ENCODE peak calls at places on chromosome 3, in six cellular contexts. B is H9, A is kidney, U is adipocyte, R is neuronal stem cell, V is GM12878. T is an unnamed sample.

GRCh38 chr3:12944413-12944812 is 103.0 kb upstream of the RPL32 start:
- DNase-seq in B (no peak), R (no peak), V (no peak), A (no peak), U (no peak), T (no peak)

GRCh38 chr3:149906036-149906435 is 64.7 kb downstream of the PFN2 start:
- DNase-seq in U (no peak), B (no peak), V (no peak), A (no peak), R (no peak), T (no peak)

GRCh38 chr3:197882580-197882979 is 67.4 kb upstream of the RPL35A start:
- DNase-seq in U (no peak), B (no peak), V (no peak), A (no peak), R (no peak), T (peak)

GRCh38 chr3:56758539-56758981 is 43.2 kb downstream of the ARHGEF3 start:
- DNase-seq in B (no peak), U (peak), V (peak), A (no peak), R (no peak), T (no peak)

GRCh38 chr3:69012111-69012835 is 1.2 kb downstream of the EOGT start:
- DNase-seq in B (peak), U (peak), R (no peak), A (peak), V (no peak), T (no peak)

GRCh38 chr3:172096881-172097420 is 57.6 kb downstream of the FNDC3B start:
- DNase-seq in U (peak), B (no peak), A (no peak), V (no peak), R (no peak), T (peak)

GRCh38 chr3:56870436-56870835 is 68.7 kb upstream of the ARHGEF3 start:
- DNase-seq in V (no peak), B (no peak), A (no peak), R (no peak), U (peak), T (no peak)

GRCh38 chr3:45964139-45964538 is 20.9 kb downstream of the CXCR6 start:
- DNase-seq in A (no peak), B (no peak), V (peak), R (no peak), U (no peak), T (no peak)

GRCh38 chr3:129286081-129286480 is 7.4 kb downstream of the HMCES start:
- DNase-seq in U (peak), R (no peak), A (no peak), B (no peak), V (no peak), T (no peak)

GRCh38 chr3:109806929-109807328 is 469.6 kb upstream of the DPPA4 start:
- DNase-seq in R (no peak), V (no peak), B (no peak), U (no peak), A (no peak), T (no peak)

GRCh38 chr3:160739079-160739478 is 17.0 kb upstream of the PPM1L start:
- DNase-seq in V (no peak), R (no peak), U (peak), A (no peak), B (no peak), T (no peak)

GRCh38 chr3:71121429-71122167 is 461.9 kb downstream of the FOXP1 start:
- DNase-seq in R (no peak), V (no peak), B (no peak), U (no peak), A (no peak), T (no peak)

GRCh38 chr3:71166839-71167238 is 416.7 kb downstream of the FOXP1 start:
- DNase-seq in V (no peak), A (no peak), R (no peak), U (no peak), B (no peak), T (no peak)

GRCh38 chr3:53902067-53902466 is 10.4 kb upstream of the SELENOK start:
- DNase-seq in V (no peak), U (no peak), B (no peak), R (no peak), A (no peak), T (no peak)

GRCh38 chr3:99843590-99844260 is 26.1 kb downstream of the CMSS1 start:
- DNase-seq in A (no peak), V (no peak), R (no peak), U (no peak), B (no peak), T (no peak)

GRCh38 chr3:149449100-149449654 is 25.3 kb upstream of the TM4SF4 start:
- DNase-seq in U (no peak), B (no peak), V (no peak), R (no peak), A (no peak), T (no peak)

GRCh38 chr3:156217674-156218352 is 97.4 kb downstream of the KCNAB1 start:
- DNase-seq in B (no peak), A (no peak), V (no peak), R (no peak), U (no peak), T (no peak)

GRCh38 chr3:43629254-43629653 is 7.4 kb upstream of the ANO10 start:
- DNase-seq in U (no peak), R (no peak), V (no peak), A (no peak), B (no peak), T (no peak)

GRCh38 chr3:170081079-170081741 is 43.4 kb downstream of the GPR160 start:
- DNase-seq in U (peak), V (no peak), A (no peak), B (no peak), R (no peak), T (no peak)

GRCh38 chr3:170079466-170080165 is 41.8 kb downstream of the GPR160 start:
- DNase-seq in V (no peak), R (no peak), B (no peak), A (no peak), U (peak), T (no peak)

GRCh38 chr3:170085396-170085795 is 47.6 kb downstream of the GPR160 start:
- DNase-seq in A (no peak), B (no peak), V (no peak), R (no peak), U (no peak), T (no peak)

GRCh38 chr3:170080605-170081004 is 42.8 kb downstream of the GPR160 start:
- DNase-seq in R (no peak), V (no peak), A (no peak), U (no peak), B (no peak), T (no peak)

DNA sequence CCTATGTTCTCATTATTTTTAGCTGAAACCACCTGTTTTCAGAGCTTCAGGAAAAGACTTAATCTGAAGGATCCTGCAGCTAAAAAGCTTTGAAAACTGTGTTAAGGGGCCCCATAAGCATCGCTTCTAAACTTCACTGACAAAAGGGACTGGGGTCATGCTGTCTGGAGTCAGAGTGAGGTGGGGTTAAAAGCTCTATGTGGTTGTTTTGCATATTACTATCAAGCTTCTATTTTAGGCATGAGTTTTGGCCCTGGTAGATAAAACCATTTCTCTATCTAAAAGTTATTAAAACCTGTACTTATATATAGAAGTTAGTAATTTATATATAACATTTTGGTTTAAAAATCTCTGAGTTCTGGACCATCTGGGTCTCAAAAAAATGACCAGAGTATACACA is 45.5 kb downstream of the GPR160 start:
- DNase-seq in V (no peak), B (no peak), U (no peak), A (no peak), R (no peak), T (no peak)
- H3K9ac ChIP-seq in V (no peak), B (no peak), U (no peak), A (no peak), R (no peak), T (no peak)

GRCh38 chr3:127134466-127134865 is 58.5 kb upstream of the PRR23E start:
- DNase-seq in U (no peak), A (no peak), V (no peak), R (no peak), B (no peak), T (no peak)
- H3K9ac ChIP-seq in U (no peak), A (no peak), V (no peak), R (no peak), B (no peak), T (no peak)

GRCh38 chr3:153626158-153626557 is 464.1 kb downstream of the RAP2B start:
- DNase-seq in B (no peak), U (no peak), V (no peak), R (no peak), A (no peak), T (no peak)

GRCh38 chr3:153623834-153624233 is 461.8 kb downstream of the RAP2B start:
- DNase-seq in R (no peak), U (no peak), V (no peak), A (no peak), B (no peak), T (no peak)

GRCh38 chr3:153624310-153625030 is 462.4 kb downstream of the RAP2B start:
- DNase-seq in B (no peak), A (no peak), V (no peak), U (no peak), R (no peak), T (no peak)

GRCh38 chr3:153625506-153625905 is 463.5 kb downstream of the RAP2B start:
- DNase-seq in V (no peak), B (no peak), A (no peak), U (no peak), R (no peak), T (no peak)

DNA sequence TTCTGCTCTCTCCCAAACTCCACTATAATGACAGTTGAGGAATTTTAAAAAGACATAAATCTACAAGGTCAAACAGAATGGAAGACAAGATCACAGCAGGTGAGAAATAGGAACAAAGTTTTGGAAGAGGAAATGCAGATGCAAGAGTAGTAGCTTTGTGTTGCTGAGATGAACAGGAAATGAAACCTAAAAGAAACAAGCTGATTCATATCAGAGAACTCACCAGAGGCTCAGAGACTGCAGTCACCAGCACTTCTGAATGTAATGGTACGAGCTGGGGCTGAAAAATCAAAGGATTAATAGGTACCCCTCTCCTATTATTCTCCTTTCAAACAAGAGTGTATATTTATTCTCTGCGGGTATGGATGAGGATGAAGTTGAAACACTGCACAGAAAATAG is 460.0 kb downstream of the RAP2B start:
- DNase-seq in A (no peak), U (no peak), B (no peak), V (peak), R (no peak), T (no peak)
- H3K9ac ChIP-seq in A (no peak), U (no peak), B (no peak), V (no peak), R (no peak), T (no peak)

DNA sequence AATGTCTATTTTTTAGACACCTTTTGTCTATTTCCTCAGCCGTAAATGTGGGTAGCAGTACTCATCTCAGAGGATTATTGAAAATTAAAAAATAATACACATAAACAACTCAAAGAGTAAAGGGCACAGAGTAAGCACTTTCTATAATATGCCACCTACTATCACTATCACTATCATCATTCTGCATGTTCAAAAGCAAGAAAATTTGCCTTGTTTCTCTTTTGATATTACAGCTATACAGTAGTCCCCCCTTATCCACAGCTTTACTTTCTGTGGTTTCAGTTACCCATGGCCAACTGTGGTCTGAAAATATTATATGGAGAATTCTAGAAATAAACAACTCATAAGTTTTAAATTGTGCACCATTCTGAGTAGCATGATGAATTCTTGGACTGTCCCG is 27.7 kb downstream of the CLASP2 start:
- DNase-seq in V (no peak), U (no peak), A (no peak), B (no peak), R (no peak), T (no peak)
- H3K9ac ChIP-seq in V (no peak), U (no peak), A (no peak), B (no peak), R (no peak), T (no peak)

DNA sequence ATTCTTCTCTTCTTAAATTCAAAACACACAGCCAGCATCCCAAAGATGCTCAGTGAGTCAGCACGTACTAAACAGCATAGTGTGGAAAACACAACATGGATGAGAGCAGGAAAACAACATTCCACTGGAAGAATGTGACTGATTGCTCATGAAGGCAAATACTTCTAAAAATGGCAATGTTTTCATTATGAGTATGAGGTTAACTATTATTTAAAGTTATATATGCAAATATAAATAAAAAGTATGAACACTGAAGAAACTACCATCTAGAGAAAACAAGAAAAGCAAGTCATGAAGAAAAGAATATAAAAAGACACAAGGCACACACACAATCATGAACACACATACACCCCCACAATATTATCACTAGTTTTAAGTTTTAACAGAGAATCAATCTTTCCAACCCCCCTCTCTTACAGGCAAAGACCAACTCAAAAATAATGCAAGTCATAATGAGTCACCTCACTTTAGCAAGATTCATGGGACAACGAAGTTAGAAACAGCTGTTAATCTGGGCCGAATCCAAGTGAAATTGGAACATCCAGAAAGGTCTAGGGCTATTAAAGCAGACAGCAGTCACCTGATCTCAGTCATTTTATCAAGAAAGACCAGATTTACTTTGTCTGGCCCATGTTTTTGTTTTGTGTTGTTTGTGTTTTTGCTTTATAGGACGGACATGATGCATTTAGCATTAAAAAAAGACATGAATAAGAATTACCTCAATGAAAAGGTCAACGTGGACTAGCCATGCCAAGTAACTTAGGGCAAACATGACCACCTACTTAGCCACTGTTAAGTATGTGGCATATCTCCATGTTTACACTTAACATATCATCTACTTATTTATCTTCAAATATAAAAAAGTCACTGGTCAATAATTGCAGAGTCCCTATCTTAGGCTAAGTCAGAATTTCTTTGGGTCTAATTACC is 18.1 kb downstream of the GBE1 start:
- DNase-seq in V (no peak), R (no peak), B (no peak), U (peak), A (no peak), T (no peak)
- H3K9ac ChIP-seq in V (no peak), R (no peak), B (no peak), U (peak), A (no peak), T (no peak)

GRCh38 chr3:102161362-102162006 is 273.3 kb upstream of the ZPLD1 start:
- DNase-seq in V (no peak), R (no peak), U (peak), B (no peak), A (no peak), T (no peak)

GRCh38 chr3:102162251-102162650 is 272.6 kb upstream of the ZPLD1 start:
- DNase-seq in U (no peak), V (no peak), A (no peak), R (no peak), B (no peak), T (no peak)

GRCh38 chr3:102156426-102156825 is 278.4 kb upstream of the ZPLD1 start:
- DNase-seq in U (peak), V (no peak), B (no peak), R (no peak), A (no peak), T (no peak)

GRCh38 chr3:102159810-102160451 is 274.9 kb upstream of the ZPLD1 start:
- DNase-seq in B (no peak), R (no peak), A (no peak), V (no peak), U (no peak), T (no peak)

GRCh38 chr3:102158080-102158756 is 276.6 kb upstream of the ZPLD1 start:
- DNase-seq in A (no peak), R (no peak), B (no peak), V (no peak), U (peak), T (no peak)
- H3K9ac ChIP-seq in A (no peak), R (no peak), B (no peak), V (no peak), U (no peak), T (no peak)

GRCh38 chr3:37943126-37943525 is 47.5 kb upstream of the VILL start:
- DNase-seq in A (no peak), U (no peak), B (no peak), V (no peak), R (no peak), T (no peak)

GRCh38 chr3:37944243-37944955 is 46.2 kb upstream of the VILL start:
- DNase-seq in U (no peak), R (no peak), A (no peak), V (no peak), B (no peak), T (no peak)

GRCh38 chr3:37942646-37943045 is 47.9 kb upstream of the VILL start:
- DNase-seq in A (no peak), V (no peak), B (no peak), U (no peak), R (no peak), T (no peak)

GRCh38 chr3:37945407-37945802 is 45.2 kb upstream of the VILL start:
- DNase-seq in R (no peak), V (no peak), B (no peak), A (no peak), U (no peak), T (no peak)

GRCh38 chr3:37943631-37944242 is 46.8 kb upstream of the VILL start:
- DNase-seq in A (no peak), U (no peak), V (no peak), B (no peak), R (no peak), T (no peak)
- H3K9ac ChIP-seq in A (no peak), U (peak), V (no peak), B (no peak), R (no peak), T (no peak)

GRCh38 chr3:9913601-9914000 is 3.3 kb upstream of the IL17RC start:
- DNase-seq in R (no peak), B (no peak), V (no peak), A (no peak), U (no peak), T (no peak)
- H3K9ac ChIP-seq in R (no peak), B (no peak), V (no peak), A (no peak), U (peak), T (no peak)